ENCODE peak calls at places on chromosomes 7 and 10, in four cellular contexts. M, P, B and H are unnamed samples.

GRCh38 chr10:34297551-34298370 is 517.3 kb downstream of the PARD3 start:
- DNase-seq in P (no peak), B (no peak), M (peak; percentile 57), H (no peak)

GRCh38 chr7:69363131-69363530 is 235.1 kb upstream of the AUTS2 start:
- DNase-seq in B (no peak), P (no peak), M (no peak), H (peak; percentile 77)

GRCh38 chr7:134855467-134855866 is 76.0 kb downstream of the CALD1 start:
- DNase-seq in P (no peak), M (no peak), B (no peak), H (no peak)

GRCh38 chr10:95391164-95391563 is 100.4 kb upstream of the PDLIM1 start:
- DNase-seq in M (no peak), B (no peak), P (no peak), H (no peak)

GRCh38 chr10:18658301-18658991 is 785 bp upstream of the ARL5B start:
- DNase-seq in M (peak; percentile 36), B (no peak), P (no peak), H (peak; percentile 83)

GRCh38 chr10:30857803-30858202 is 173.9 kb downstream of the ZNF438 start:
- DNase-seq in M (peak; percentile 72), P (no peak), B (no peak), H (no peak)

GRCh38 chr7:77910124-77910523 is 111.6 kb downstream of the PHTF2 start:
- DNase-seq in M (no peak), B (no peak), P (no peak), H (no peak)

GRCh38 chr7:18117482-18117881 is 89.8 kb upstream of the PRPS1L1 start:
- DNase-seq in M (peak; percentile 59), B (no peak), P (no peak), H (peak; percentile 20)

GRCh38 chr10:69502589-69502988 is 51.3 kb downstream of the TSPAN15 start:
- DNase-seq in P (no peak), M (no peak), B (no peak), H (no peak)

GRCh38 chr7:45072131-45073030 is 16.4 kb downstream of the NACAD start:
- DNase-seq in P (no peak), B (no peak), M (no peak), H (no peak)

GRCh38 chr10:50373821-50374501 is 122.6 kb upstream of the ASAH2 start:
- DNase-seq in P (no peak), M (peak; percentile 37), B (no peak), H (no peak)

GRCh38 chr10:124494050-124494807 is 32.6 kb downstream of the LHPP start:
- DNase-seq in P (no peak), B (no peak), M (no peak), H (no peak)

GRCh38 chr10:13834581-13835286 is 248.0 kb downstream of the PRPF18 start:
- DNase-seq in B (no peak), M (peak; percentile 52), P (no peak), H (peak; percentile 46)

GRCh38 chr10:32963102-32963501 is 5.1 kb upstream of the ITGB1 start:
- DNase-seq in M (peak; percentile 87), P (no peak), B (no peak), H (peak; percentile 52)

GRCh38 chr7:121029302-121029701 is 40.8 kb downstream of the CPED1 start:
- DNase-seq in P (no peak), M (no peak), B (no peak), H (peak; percentile 30)

GRCh38 chr10:94027197-94027596 is 33.5 kb downstream of the PLCE1 start:
- DNase-seq in M (peak; percentile 33), P (no peak), B (no peak), H (no peak)

GRCh38 chr10:117518246-117518645 is 24.3 kb upstream of the EMX2 start:
- DNase-seq in B (no peak), M (no peak), P (peak; percentile 25), H (no peak)

GRCh38 chr7:31407277-31407676 is 66.8 kb upstream of the NEUROD6 start:
- DNase-seq in M (no peak), B (no peak), P (no peak), H (no peak)

GRCh38 chr7:87702326-87702725 is 74.1 kb downstream of the RUNDC3B start:
- DNase-seq in M (peak; percentile 19), B (no peak), P (no peak), H (peak; percentile 53)

GRCh38 chr7:4133491-4134044 is 548.5 kb upstream of the FOXK1 start:
- DNase-seq in B (no peak), P (no peak), M (no peak), H (no peak)

GRCh38 chr7:27186450-27187157 is 1.6 kb upstream of the HOXA11 start:
- DNase-seq in M (no peak), B (no peak), P (peak; percentile 16), H (no peak)

GRCh38 chr7:105806592-105807266 is 69.7 kb downstream of the ATXN7L1 start:
- DNase-seq in B (no peak), P (no peak), M (peak; percentile 79), H (peak; percentile 39)

GRCh38 chr7:116630357-116630756 is 41.6 kb upstream of the MET start:
- DNase-seq in M (no peak), B (no peak), P (no peak), H (no peak)

GRCh38 chr10:78401882-78402367 is 368.3 kb downstream of the RPS24 start:
- DNase-seq in M (no peak), P (peak; percentile 47), B (no peak), H (no peak)

GRCh38 chr10:16105082-16105481 is 244.8 kb upstream of the MINDY3 start:
- DNase-seq in B (no peak), P (no peak), M (no peak), H (no peak)

GRCh38 chr10:11798862-11799735 is 24.1 kb upstream of the PROSER2 start:
- DNase-seq in M (no peak), P (peak; percentile 53), B (no peak), H (no peak)

GRCh38 chr7:101576993-101577392 is 52.1 kb downstream of the MYL10 start:
- DNase-seq in B (no peak), P (peak; percentile 23), M (no peak), H (no peak)

GRCh38 chr10:52491246-52492000 is 177.3 kb downstream of the DKK1 start:
- DNase-seq in B (no peak), M (peak; percentile 53), P (no peak), H (no peak)

GRCh38 chr10:109904397-109904796 is 18.9 kb downstream of the XPNPEP1 start:
- DNase-seq in P (no peak), B (no peak), M (no peak), H (no peak)

GRCh38 chr7:92915348-92915747 is 79.0 kb upstream of the CDK6 start:
- DNase-seq in B (no peak), P (no peak), M (no peak), H (no peak)

GRCh38 chr10:28719789-28720436 is 42.6 kb downstream of the BAMBI start:
- DNase-seq in B (no peak), P (no peak), M (peak; percentile 71), H (no peak)

GRCh38 chr10:106504536-106504935 is 660.0 kb downstream of the SORCS1 start:
- DNase-seq in M (no peak), B (no peak), P (no peak), H (peak; percentile 4)

GRCh38 chr10:99630439-99630838 is 10.2 kb upstream of the SLC25A28 start:
- DNase-seq in M (peak; percentile 64), B (no peak), P (no peak), H (peak; percentile 44)

GRCh38 chr10:69413221-69413865 is 3.4 kb downstream of the TACR2 start:
- DNase-seq in P (peak; percentile 89), B (peak; percentile 59), M (peak; percentile 70), H (no peak)

GRCh38 chr7:43929529-43930457 is 3.6 kb downstream of the UBE2D4 start:
- DNase-seq in B (no peak), M (no peak), P (no peak), H (no peak)

GRCh38 chr7:98755138-98755898 is 114.5 kb downstream of the TMEM130 start:
- DNase-seq in B (no peak), M (no peak), P (peak; percentile 66), H (peak; percentile 29)
- H4K8ac ChIP-seq in B (no peak overlapping the region), M (no peak overlapping the region), P (no peak overlapping the region), H (no peak overlapping the region)

GRCh38 chr10:132536241-132536963 is 1.2 kb upstream of the INPP5A start:
- DNase-seq in B (no peak), P (no peak), M (no peak), H (no peak)

GRCh38 chr10:132538031-132538789 is 623 bp downstream of the INPP5A start:
- DNase-seq in M (no peak), B (no peak), P (no peak), H (no peak)

GRCh38 chr10:132536964-132537712 is 449 bp upstream of the INPP5A start:
- DNase-seq in B (peak; percentile 100), P (peak; percentile 100), M (peak; percentile 98), H (peak; percentile 99)

GRCh38 chr10:132538790-132539421 is 1.3 kb downstream of the INPP5A start:
- DNase-seq in B (no peak), P (no peak), M (no peak), H (no peak)

GRCh38 chr10:132537713-132538020 is at the start of gene INPP5A:
- DNase-seq in P (no peak), M (no peak), B (no peak), H (no peak)
- H3K14ac ChIP-seq in P (peak within 1 kb of the TSS; percentile 93), M (peak within 1 kb of the TSS; percentile 80), B (peak within 1 kb of the TSS; percentile 60), H (peak within 1 kb of the TSS; percentile 97)

GRCh38 chr10:89301721-89302445 is at the start of gene IFIT2:
- DNase-seq in P (no peak), B (no peak), M (peak; percentile 80), H (peak; percentile 11)
- H4K8ac ChIP-seq in P (no peak within 1 kb of the TSS), B (no peak within 1 kb of the TSS), M (peak within 1 kb of the TSS; percentile 45), H (no peak within 1 kb of the TSS)

GRCh38 chr10:119207713-119208552 is 562 bp downstream of the GRK5 start:
- DNase-seq in B (peak; percentile 58), M (peak; percentile 62), P (no peak), H (peak; percentile 70)

GRCh38 chr10:119207367-119207668 is at the start of gene GRK5:
- DNase-seq in M (peak; percentile 98), P (peak; percentile 94), B (peak; percentile 96), H (peak; percentile 97)

GRCh38 chr10:119208553-119208940 is 1.2 kb downstream of the GRK5 start:
- DNase-seq in M (no peak), B (no peak), P (no peak), H (no peak)

GRCh38 chr10:119205926-119206602 is 1.3 kb upstream of the GRK5 start:
- DNase-seq in P (peak; percentile 49), M (no peak), B (no peak), H (no peak)

GRCh38 chr10:119206603-119207366 is 586 bp upstream of the GRK5 start:
- DNase-seq in B (peak; percentile 73), P (peak; percentile 64), M (peak; percentile 59), H (peak; percentile 69)
- H3K14ac ChIP-seq in B (peak overlapping the region; percentile 50), P (peak overlapping the region; percentile 89), M (peak overlapping the region; percentile 36), H (peak overlapping the region; percentile 89)